ENCODE peak calls at places on chromosomes 13 and 19, in six cellular contexts. One of them, this sample, is unnamed.

GRCh38 chr13:24923305-24923640 is 159.3 kb downstream of the RNF17 start:
- DNase-seq in HCT116: no peak
- DNase-seq in GM23338: no peak
- DNase-seq in neural progenitor cell: no peak
- DNase-seq in OCI-LY7: peak; percentile 83
- DNase-seq in PC-3: peak; percentile 15
- DNase-seq in this sample: peak; percentile 90

GRCh38 chr13:50386527-50387123 is 371.4 kb downstream of the KCNRG start:
- DNase-seq in HCT116: no peak
- DNase-seq in GM23338: peak; percentile 47
- DNase-seq in neural progenitor cell: peak; percentile 56
- DNase-seq in OCI-LY7: no peak
- DNase-seq in PC-3: peak; percentile 12
- DNase-seq in this sample: no peak

GRCh38 chr19:17565611-17566010 is 10.2 kb downstream of the COLGALT1 start:
- DNase-seq in HCT116: no peak
- DNase-seq in GM23338: no peak
- DNase-seq in neural progenitor cell: no peak
- DNase-seq in OCI-LY7: no peak
- DNase-seq in PC-3: peak; percentile 15
- DNase-seq in this sample: no peak

GRCh38 chr13:33321686-33322473 is 36.3 kb upstream of the STARD13 start:
- DNase-seq in HCT116: no peak
- DNase-seq in GM23338: no peak
- DNase-seq in neural progenitor cell: no peak
- DNase-seq in OCI-LY7: no peak
- DNase-seq in PC-3: no peak
- DNase-seq in this sample: no peak

GRCh38 chr13:95411641-95412040 is 110.4 kb upstream of the ABCC4 start:
- DNase-seq in HCT116: no peak
- DNase-seq in GM23338: no peak
- DNase-seq in neural progenitor cell: no peak
- DNase-seq in OCI-LY7: no peak
- DNase-seq in PC-3: no peak
- DNase-seq in this sample: no peak

GRCh38 chr19:38891791-38892190 is 7.6 kb downstream of the SIRT2 start:
- DNase-seq in HCT116: no peak
- DNase-seq in GM23338: no peak
- DNase-seq in neural progenitor cell: no peak
- DNase-seq in OCI-LY7: no peak
- DNase-seq in PC-3: no peak
- DNase-seq in this sample: no peak

GRCh38 chr13:99812611-99813010 is 159.0 kb downstream of the ZIC5 start:
- DNase-seq in HCT116: no peak
- DNase-seq in GM23338: no peak
- DNase-seq in neural progenitor cell: no peak
- DNase-seq in OCI-LY7: no peak
- DNase-seq in PC-3: peak; percentile 35
- DNase-seq in this sample: no peak

GRCh38 chr19:29724102-29724641 is 9.1 kb upstream of the C19orf12 start:
- DNase-seq in HCT116: no peak
- DNase-seq in GM23338: peak; percentile 75
- DNase-seq in neural progenitor cell: peak; percentile 71
- DNase-seq in OCI-LY7: no peak
- DNase-seq in PC-3: no peak
- DNase-seq in this sample: no peak

GRCh38 chr13:41645313-41645712 is 188.0 kb downstream of the RGCC start:
- DNase-seq in HCT116: no peak
- DNase-seq in GM23338: no peak
- DNase-seq in neural progenitor cell: no peak
- DNase-seq in OCI-LY7: no peak
- DNase-seq in PC-3: peak; percentile 62
- DNase-seq in this sample: no peak

GRCh38 chr19:55550321-55550650 is 4.9 kb upstream of the SBK3 start:
- DNase-seq in HCT116: no peak
- DNase-seq in GM23338: peak; percentile 83
- DNase-seq in neural progenitor cell: no peak
- DNase-seq in OCI-LY7: no peak
- DNase-seq in PC-3: no peak
- DNase-seq in this sample: no peak

GRCh38 chr13:23654111-23655110 is 84.2 kb downstream of the TNFRSF19 start:
- DNase-seq in HCT116: no peak
- DNase-seq in GM23338: no peak
- DNase-seq in neural progenitor cell: no peak
- DNase-seq in OCI-LY7: no peak
- DNase-seq in PC-3: no peak
- DNase-seq in this sample: no peak

GRCh38 chr13:111939285-111940278 is 127.4 kb upstream of the SOX1 start:
- DNase-seq in HCT116: no peak
- DNase-seq in GM23338: no peak
- DNase-seq in neural progenitor cell: no peak
- DNase-seq in OCI-LY7: no peak
- DNase-seq in PC-3: no peak
- DNase-seq in this sample: no peak

GRCh38 chr13:42574435-42575311 is 721 bp downstream of the TNFSF11 start:
- DNase-seq in HCT116: no peak
- DNase-seq in GM23338: peak; percentile 44
- DNase-seq in neural progenitor cell: peak; percentile 18
- DNase-seq in OCI-LY7: no peak
- DNase-seq in PC-3: no peak
- DNase-seq in this sample: no peak

GRCh38 chr13:23557043-23557442 is 13.2 kb upstream of the TNFRSF19 start:
- DNase-seq in HCT116: no peak
- DNase-seq in GM23338: no peak
- DNase-seq in neural progenitor cell: no peak
- DNase-seq in OCI-LY7: no peak
- DNase-seq in PC-3: no peak
- DNase-seq in this sample: no peak

GRCh38 chr13:91491980-91492379 is 93.6 kb downstream of the GPC5 start:
- DNase-seq in HCT116: no peak
- DNase-seq in GM23338: no peak
- DNase-seq in neural progenitor cell: no peak
- DNase-seq in OCI-LY7: no peak
- DNase-seq in PC-3: no peak
- DNase-seq in this sample: no peak

GRCh38 chr13:37505531-37505930 is 93.0 kb downstream of the POSTN start:
- DNase-seq in HCT116: no peak
- DNase-seq in GM23338: no peak
- DNase-seq in neural progenitor cell: no peak
- DNase-seq in OCI-LY7: no peak
- DNase-seq in PC-3: no peak
- DNase-seq in this sample: no peak
- TF ChIP-seq EZH2phosphoT487 in HCT116: no peak
- TF ChIP-seq EZH2phosphoT487 in GM23338: no peak
- TF ChIP-seq EZH2phosphoT487 in neural progenitor cell: no peak
- TF ChIP-seq EZH2phosphoT487 in OCI-LY7: no peak
- TF ChIP-seq EZH2phosphoT487 in PC-3: no peak
- TF ChIP-seq EZH2phosphoT487 in this sample: no peak

GRCh38 chr19:32674153-32674958 is 624 bp downstream of the ANKRD27 start:
- DNase-seq in HCT116: no peak
- DNase-seq in GM23338: no peak
- DNase-seq in neural progenitor cell: peak; percentile 47
- DNase-seq in OCI-LY7: no peak
- DNase-seq in PC-3: no peak
- DNase-seq in this sample: no peak
- H2AFZ ChIP-seq in HCT116: no peak overlapping the region
- H2AFZ ChIP-seq in GM23338: no peak overlapping the region
- H2AFZ ChIP-seq in neural progenitor cell: peak overlapping the region; percentile 90
- H2AFZ ChIP-seq in OCI-LY7: peak overlapping the region; percentile 80
- H2AFZ ChIP-seq in PC-3: peak overlapping the region; percentile 76
- H2AFZ ChIP-seq in this sample: peak overlapping the region; percentile 78

DNA sequence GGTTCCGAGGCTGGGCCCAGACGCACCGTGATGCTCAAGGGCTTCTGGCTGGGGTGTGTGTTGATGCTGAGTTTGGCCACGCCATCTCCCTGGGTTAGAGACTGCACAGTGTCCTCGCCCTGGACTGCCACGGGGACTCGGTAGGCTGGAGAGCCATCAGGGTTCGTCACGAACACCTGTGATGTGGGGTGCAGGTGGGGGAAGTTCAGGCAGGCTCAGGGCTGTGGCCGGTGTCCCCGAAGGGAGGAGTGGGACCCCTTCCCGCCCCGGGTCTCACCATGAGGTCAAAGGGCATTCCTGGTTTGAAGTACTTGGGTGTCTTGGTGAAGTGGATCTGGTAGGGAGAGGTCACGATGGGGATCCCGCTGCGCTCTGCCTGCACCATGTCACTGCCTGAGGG is 8.2 kb downstream of the C3 start:
- DNase-seq in HCT116: no peak
- DNase-seq in GM23338: no peak
- DNase-seq in neural progenitor cell: no peak
- DNase-seq in OCI-LY7: no peak
- DNase-seq in PC-3: no peak
- DNase-seq in this sample: no peak
- TF ChIP-seq EZH2phosphoT487 in HCT116: no peak
- TF ChIP-seq EZH2phosphoT487 in GM23338: no peak
- TF ChIP-seq EZH2phosphoT487 in neural progenitor cell: no peak
- TF ChIP-seq EZH2phosphoT487 in OCI-LY7: no peak
- TF ChIP-seq EZH2phosphoT487 in PC-3: no peak
- TF ChIP-seq EZH2phosphoT487 in this sample: no peak

GRCh38 chr19:48479686-48480085 is 10.5 kb downstream of the CYTH2 start:
- DNase-seq in HCT116: no peak
- DNase-seq in GM23338: peak; percentile 38
- DNase-seq in neural progenitor cell: no peak
- DNase-seq in OCI-LY7: no peak
- DNase-seq in PC-3: no peak
- DNase-seq in this sample: no peak

GRCh38 chr19:48481846-48482639 is 12.9 kb downstream of the CYTH2 start:
- DNase-seq in HCT116: no peak
- DNase-seq in GM23338: peak; percentile 26
- DNase-seq in neural progenitor cell: no peak
- DNase-seq in OCI-LY7: no peak
- DNase-seq in PC-3: no peak
- DNase-seq in this sample: no peak

GRCh38 chr19:48480151-48480475 is 10.9 kb downstream of the CYTH2 start:
- DNase-seq in HCT116: no peak
- DNase-seq in GM23338: peak; percentile 91
- DNase-seq in neural progenitor cell: no peak
- DNase-seq in OCI-LY7: no peak
- DNase-seq in PC-3: no peak
- DNase-seq in this sample: no peak

GRCh38 chr19:48481191-48481500 is 12.0 kb downstream of the CYTH2 start:
- DNase-seq in HCT116: no peak
- DNase-seq in GM23338: no peak
- DNase-seq in neural progenitor cell: no peak
- DNase-seq in OCI-LY7: no peak
- DNase-seq in PC-3: no peak
- DNase-seq in this sample: no peak

GRCh38 chr19:48480476-48481190 is 11.5 kb downstream of the CYTH2 start:
- DNase-seq in HCT116: no peak
- DNase-seq in GM23338: peak; percentile 71
- DNase-seq in neural progenitor cell: no peak
- DNase-seq in OCI-LY7: no peak
- DNase-seq in PC-3: no peak
- DNase-seq in this sample: no peak
- H2AFZ ChIP-seq in HCT116: no peak overlapping the region
- H2AFZ ChIP-seq in GM23338: peak overlapping the region; percentile 81
- H2AFZ ChIP-seq in neural progenitor cell: no peak overlapping the region
- H2AFZ ChIP-seq in OCI-LY7: no peak overlapping the region
- H2AFZ ChIP-seq in PC-3: no peak overlapping the region
- H2AFZ ChIP-seq in this sample: peak overlapping the region; percentile 23

GRCh38 chr19:51246153-51246552 is 4.7 kb upstream of the SIGLECL1 start:
- DNase-seq in HCT116: no peak
- DNase-seq in GM23338: peak; percentile 16
- DNase-seq in neural progenitor cell: no peak
- DNase-seq in OCI-LY7: no peak
- DNase-seq in PC-3: peak; percentile 46
- DNase-seq in this sample: no peak
- TF ChIP-seq EZH2phosphoT487 in HCT116: no peak
- TF ChIP-seq EZH2phosphoT487 in GM23338: no peak
- TF ChIP-seq EZH2phosphoT487 in neural progenitor cell: no peak
- TF ChIP-seq EZH2phosphoT487 in OCI-LY7: no peak
- TF ChIP-seq EZH2phosphoT487 in PC-3: no peak
- TF ChIP-seq EZH2phosphoT487 in this sample: no peak

GRCh38 chr13:114134111-114134943 is 1.9 kb upstream of the RASA3 start:
- DNase-seq in HCT116: no peak
- DNase-seq in GM23338: peak; percentile 44
- DNase-seq in neural progenitor cell: peak; percentile 60
- DNase-seq in OCI-LY7: no peak
- DNase-seq in PC-3: no peak
- DNase-seq in this sample: no peak
- H2AFZ ChIP-seq in HCT116: no peak overlapping the region
- H2AFZ ChIP-seq in GM23338: no peak overlapping the region
- H2AFZ ChIP-seq in neural progenitor cell: peak overlapping the region; percentile 3
- H2AFZ ChIP-seq in OCI-LY7: no peak overlapping the region
- H2AFZ ChIP-seq in PC-3: no peak overlapping the region
- H2AFZ ChIP-seq in this sample: no peak overlapping the region

GRCh38 chr19:4454952-4455738 is 2.4 kb downstream of the UBXN6 start:
- DNase-seq in HCT116: no peak
- DNase-seq in GM23338: no peak
- DNase-seq in neural progenitor cell: no peak
- DNase-seq in OCI-LY7: no peak
- DNase-seq in PC-3: no peak
- DNase-seq in this sample: no peak
- TF ChIP-seq EZH2phosphoT487 in HCT116: no peak
- TF ChIP-seq EZH2phosphoT487 in GM23338: no peak
- TF ChIP-seq EZH2phosphoT487 in neural progenitor cell: no peak
- TF ChIP-seq EZH2phosphoT487 in OCI-LY7: no peak
- TF ChIP-seq EZH2phosphoT487 in PC-3: no peak
- TF ChIP-seq EZH2phosphoT487 in this sample: no peak